ENCODE peak calls at places on chromosome X, in six cellular contexts. V is skeletal muscle cell, H is NT2/D1, P is adipocyte, T is dorsolateral prefrontal cortex, I is SK-N-SH. K is an unnamed sample.

GRCh38 chrX:79107891-79108718 is 36.4 kb upstream of the GPR174 start:
- DNase-seq in T (no peak), I (no peak), P (no peak), H (no peak), V (no peak), K (no peak)

GRCh38 chrX:74009041-74009440 is 294.9 kb upstream of the ZCCHC13 start:
- DNase-seq in P (peak), I (no peak), V (no peak), T (no peak), H (no peak), K (no peak)

GRCh38 chrX:132532097-132532496 is 43.3 kb upstream of the MBNL3 start:
- DNase-seq in T (no peak), I (no peak), P (no peak), H (no peak), V (no peak), K (no peak)

GRCh38 chrX:23908219-23909003 is 605 bp downstream of the CXorf58 start:
- DNase-seq in I (no peak), V (no peak), T (no peak), P (no peak), H (no peak), K (no peak)

GRCh38 chrX:10926906-10927305 is 184.2 kb upstream of the HCCS start:
- DNase-seq in T (no peak), P (peak), V (no peak), H (no peak), I (no peak), K (no peak)

GRCh38 chrX:98350940-98351339 is 1467.2 kb downstream of the RPA4 start:
- DNase-seq in V (no peak), I (no peak), T (no peak), P (no peak), H (peak), K (no peak)

GRCh38 chrX:46649421-46650260 is 76.1 kb downstream of the CHST7 start:
- DNase-seq in T (peak), H (peak), P (peak), V (no peak), I (peak), K (no peak)

GRCh38 chrX:130726661-130727060 is 176.3 kb downstream of the ENOX2 start:
- DNase-seq in V (peak), P (peak), T (no peak), I (no peak), H (no peak), K (peak)

GRCh38 chrX:103839404-103839803 is 7.3 kb upstream of the RAB9B start:
- DNase-seq in I (no peak), H (no peak), P (no peak), V (no peak), T (no peak), K (no peak)

GRCh38 chrX:74133156-74133796 is 170.7 kb upstream of the ZCCHC13 start:
- DNase-seq in I (peak), P (peak), H (peak), V (peak), T (no peak), K (peak)

GRCh38 chrX:70079870-70080269 is 17.6 kb downstream of the OTUD6A start:
- DNase-seq in V (no peak), T (no peak), P (no peak), I (no peak), H (no peak), K (no peak)

GRCh38 chrX:39576081-39576701 is 521.6 kb downstream of the BCOR start:
- DNase-seq in V (no peak), P (no peak), I (peak), T (peak), H (no peak), K (no peak)

GRCh38 chrX:130625381-130625780 is 223.6 kb downstream of the RBMX2 start:
- DNase-seq in H (no peak), I (no peak), V (no peak), T (no peak), P (no peak), K (no peak)

GRCh38 chrX:107718156-107718621 is 57.4 kb downstream of the TSC22D3 start:
- DNase-seq in P (peak), H (no peak), V (peak), I (peak), T (no peak), K (no peak)

GRCh38 chrX:51496501-51497291 is at the start of gene NUDT11:
- DNase-seq in I (peak), P (peak), H (peak), T (peak), V (peak), K (no peak)

GRCh38 chrX:51494409-51494808 is 2.0 kb downstream of the NUDT11 start:
- DNase-seq in V (no peak), I (no peak), H (no peak), T (no peak), P (peak), K (no peak)
- H3K4me3 ChIP-seq in V (peak), I (peak), H (peak), T (peak), P (no peak), K (no peak)

GRCh38 chrX:101079736-101080135 is 1.1 kb downstream of the TMEM35A start:
- DNase-seq in H (no peak), P (no peak), V (no peak), I (no peak), T (no peak), K (no peak)
- H3K4me3 ChIP-seq in H (peak), P (peak), V (peak), I (peak), T (peak), K (no peak)

DNA sequence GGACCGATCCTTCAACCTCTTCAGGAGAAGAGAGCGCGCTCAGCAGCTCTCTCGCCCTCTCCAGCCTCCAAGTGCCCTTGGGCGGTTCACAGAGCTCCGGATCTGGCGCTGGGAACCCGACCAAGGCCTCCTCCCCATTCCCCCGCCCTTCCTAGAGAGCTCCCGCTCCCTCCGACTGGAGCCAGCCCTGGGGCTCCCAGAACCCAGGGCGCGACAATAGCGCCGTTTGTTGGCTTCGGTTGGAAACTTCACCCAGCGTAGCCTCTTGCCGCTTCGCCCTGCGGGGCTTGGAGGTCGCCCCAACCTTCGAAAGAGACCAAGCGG is 3.1 kb upstream of the SOX3 start:
- DNase-seq in P (no peak), H (peak), V (no peak), T (no peak), I (peak), K (no peak)
- H3K4me3 ChIP-seq in P (no peak), H (peak), V (no peak), T (peak), I (no peak), K (no peak)

GRCh38 chrX:48022100-48022499 is 15.3 kb downstream of the SPACA5 start:
- DNase-seq in V (no peak), H (no peak), P (no peak), I (no peak), T (no peak), K (no peak)
- H3K4me3 ChIP-seq in V (no peak), H (no peak), P (peak), I (no peak), T (no peak), K (peak)

DNA sequence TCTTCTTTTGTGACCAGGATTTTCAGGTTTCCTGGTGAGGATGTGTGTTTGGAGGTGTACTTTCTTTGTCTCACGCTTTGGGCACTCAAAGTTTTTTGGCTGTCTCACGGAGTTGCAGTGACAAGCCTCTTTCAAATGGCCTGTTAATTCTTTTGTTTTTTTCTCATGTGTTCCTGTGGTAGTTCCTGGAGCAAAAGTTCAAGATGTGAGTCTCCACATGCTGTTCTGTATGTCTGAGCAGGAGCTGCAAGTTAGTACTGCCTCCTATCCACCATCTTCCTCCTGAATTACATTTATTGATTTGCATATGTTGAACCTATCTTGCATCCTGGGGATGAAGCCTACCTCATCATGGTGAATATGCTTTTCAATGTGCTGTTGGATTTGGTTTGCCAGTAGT is 118.5 kb downstream of the VSIG4 start:
- DNase-seq in T (no peak), V (no peak), P (no peak), I (no peak), H (no peak), K (no peak)
- H3K4me3 ChIP-seq in T (no peak), V (no peak), P (no peak), I (no peak), H (no peak), K (no peak)

GRCh38 chrX:71214152-71214551 is 8.9 kb upstream of the GJB1 start:
- DNase-seq in H (no peak), V (no peak), P (no peak), T (no peak), I (no peak), K (no peak)

GRCh38 chrX:71214604-71215334 is 8.3 kb upstream of the GJB1 start:
- DNase-seq in V (no peak), T (no peak), I (no peak), H (no peak), P (no peak), K (no peak)

GRCh38 chrX:71217298-71217697 is 5.7 kb upstream of the GJB1 start:
- DNase-seq in H (no peak), P (no peak), V (no peak), I (no peak), T (no peak), K (no peak)

GRCh38 chrX:71216446-71216845 is 6.6 kb upstream of the GJB1 start:
- DNase-seq in P (no peak), V (no peak), T (no peak), I (no peak), H (no peak), K (no peak)

GRCh38 chrX:71215335-71215912 is 7.6 kb upstream of the GJB1 start:
- DNase-seq in T (no peak), P (no peak), I (no peak), H (no peak), V (no peak), K (no peak)
- H3K4me3 ChIP-seq in T (no peak), P (no peak), I (no peak), H (no peak), V (no peak), K (peak)

GRCh38 chrX:41009816-41010187 is 75.4 kb upstream of the USP9X start:
- DNase-seq in I (no peak), V (no peak), P (no peak), T (no peak), H (no peak), K (no peak)
- H3K4me3 ChIP-seq in I (no peak), V (no peak), P (peak), T (peak), H (no peak), K (no peak)

GRCh38 chrX:121161501-121161933 is 114.1 kb downstream of the GLUD2 start:
- DNase-seq in P (no peak), T (no peak), I (no peak), H (no peak), V (no peak), K (no peak)
- H3K4me3 ChIP-seq in P (no peak), T (no peak), I (no peak), H (no peak), V (no peak), K (no peak)